ENCODE peak calls at places on chromosome 5, in four cellular contexts. One of them, this sample, is unnamed.

GRCh38 chr5:141878186-141878770 is at the start of gene PCDH1:
- DNase-seq in stimulated activated CD4-positive, alpha-beta T cell treated with anti-CD3 and anti-CD28 coated beads, TNF-alpha, amount 100 ng/mL, for 1 hour: no peak
- DNase-seq in activated CD8-positive, alpha-beta T cell treated with anti-CD3 and anti-CD28 coated beads for 36 hours: no peak
- DNase-seq in GOT3: no peak
- DNase-seq in this sample: peak; percentile 59

GRCh38 chr5:28397502-28397941 is 1359.1 kb upstream of the CDH9 start:
- DNase-seq in stimulated activated CD4-positive, alpha-beta T cell treated with anti-CD3 and anti-CD28 coated beads, TNF-alpha, amount 100 ng/mL, for 1 hour: no peak
- DNase-seq in activated CD8-positive, alpha-beta T cell treated with anti-CD3 and anti-CD28 coated beads for 36 hours: no peak
- DNase-seq in GOT3: no peak
- DNase-seq in this sample: no peak

GRCh38 chr5:167147879-167148278 is 1143.6 kb upstream of the WWC1 start:
- DNase-seq in stimulated activated CD4-positive, alpha-beta T cell treated with anti-CD3 and anti-CD28 coated beads, TNF-alpha, amount 100 ng/mL, for 1 hour: no peak
- DNase-seq in activated CD8-positive, alpha-beta T cell treated with anti-CD3 and anti-CD28 coated beads for 36 hours: no peak
- DNase-seq in GOT3: no peak
- DNase-seq in this sample: peak; percentile 30

GRCh38 chr5:65663804-65664521 is 39.1 kb downstream of the SHLD3 start:
- DNase-seq in stimulated activated CD4-positive, alpha-beta T cell treated with anti-CD3 and anti-CD28 coated beads, TNF-alpha, amount 100 ng/mL, for 1 hour: no peak
- DNase-seq in activated CD8-positive, alpha-beta T cell treated with anti-CD3 and anti-CD28 coated beads for 36 hours: no peak
- DNase-seq in GOT3: no peak
- DNase-seq in this sample: peak; percentile 6

GRCh38 chr5:132420706-132421272 is 51.3 kb downstream of the SLC22A5 start:
- DNase-seq in stimulated activated CD4-positive, alpha-beta T cell treated with anti-CD3 and anti-CD28 coated beads, TNF-alpha, amount 100 ng/mL, for 1 hour: no peak
- DNase-seq in activated CD8-positive, alpha-beta T cell treated with anti-CD3 and anti-CD28 coated beads for 36 hours: peak; percentile 41
- DNase-seq in GOT3: no peak
- DNase-seq in this sample: no peak

GRCh38 chr5:56561-57290 is 35.2 kb upstream of the PLEKHG4B start:
- DNase-seq in stimulated activated CD4-positive, alpha-beta T cell treated with anti-CD3 and anti-CD28 coated beads, TNF-alpha, amount 100 ng/mL, for 1 hour: no peak
- DNase-seq in activated CD8-positive, alpha-beta T cell treated with anti-CD3 and anti-CD28 coated beads for 36 hours: peak; percentile 45
- DNase-seq in GOT3: no peak
- DNase-seq in this sample: peak; percentile 51

GRCh38 chr5:13325765-13326164 is 618.7 kb downstream of the DNAH5 start:
- DNase-seq in stimulated activated CD4-positive, alpha-beta T cell treated with anti-CD3 and anti-CD28 coated beads, TNF-alpha, amount 100 ng/mL, for 1 hour: no peak
- DNase-seq in activated CD8-positive, alpha-beta T cell treated with anti-CD3 and anti-CD28 coated beads for 36 hours: no peak
- DNase-seq in GOT3: no peak
- DNase-seq in this sample: no peak

GRCh38 chr5:80139573-80139972 is 104.4 kb downstream of the THBS4 start:
- DNase-seq in stimulated activated CD4-positive, alpha-beta T cell treated with anti-CD3 and anti-CD28 coated beads, TNF-alpha, amount 100 ng/mL, for 1 hour: no peak
- DNase-seq in activated CD8-positive, alpha-beta T cell treated with anti-CD3 and anti-CD28 coated beads for 36 hours: no peak
- DNase-seq in GOT3: no peak
- DNase-seq in this sample: no peak

GRCh38 chr5:91266184-91266705 is 116.9 kb downstream of the ARRDC3 start:
- DNase-seq in stimulated activated CD4-positive, alpha-beta T cell treated with anti-CD3 and anti-CD28 coated beads, TNF-alpha, amount 100 ng/mL, for 1 hour: no peak
- DNase-seq in activated CD8-positive, alpha-beta T cell treated with anti-CD3 and anti-CD28 coated beads for 36 hours: no peak
- DNase-seq in GOT3: no peak
- DNase-seq in this sample: peak; percentile 24